ENCODE peak calls at places on chromosome 18, in ten cellular contexts. C is AG09309; R is kidney; N is thoracic aorta; Y is esophagus muscularis mucosa; S is K562; J is CD4-positive, alpha-beta T cell; D is HFF-Myc; O is adrenal gland; W is brain microvascular endothelial cell. G is an unnamed sample.

GRCh38 chr18:47912343-47912742 is 18.1 kb downstream of the SMAD2 start:
- DNase-seq in C (no peak), R (no peak), N (no peak), Y (no peak), S (no peak), J (no peak), D (no peak), O (no peak), W (no peak), G (no peak)

GRCh38 chr18:2907459-2908145 is 60.8 kb downstream of the EMILIN2 start:
- DNase-seq in C (no peak), R (no peak), N (no peak), Y (no peak), S (no peak), J (no peak), D (no peak), O (no peak), W (no peak), G (no peak)

GRCh38 chr18:3758531-3758930 is 308.6 kb downstream of the TGIF1 start:
- DNase-seq in C (no peak), R (no peak), N (no peak), Y (no peak), S (no peak), J (no peak), D (peak), O (no peak), W (peak), G (peak)

GRCh38 chr18:40877096-40877495 is 1077.9 kb upstream of the PIK3C3 start:
- DNase-seq in C (no peak), R (no peak), N (no peak), Y (no peak), S (no peak), J (no peak), D (peak), O (no peak), W (peak), G (peak)

GRCh38 chr18:42196651-42197050 is 241.6 kb downstream of the PIK3C3 start:
- DNase-seq in C (no peak), R (no peak), N (no peak), Y (no peak), S (no peak), J (no peak), D (no peak), O (no peak), W (no peak), G (peak)

GRCh38 chr18:56637897-56638231 is 528 bp downstream of the TXNL1 start:
- DNase-seq in C (no peak), R (no peak), N (no peak), Y (no peak), S (no peak), J (no peak), D (no peak), O (no peak), W (no peak), G (no peak)

GRCh38 chr18:30134020-30134419 is 908.5 kb downstream of the DSC3 start:
- DNase-seq in C (no peak), R (no peak), N (no peak), Y (no peak), S (no peak), J (no peak), D (no peak), O (no peak), W (no peak), G (no peak)

GRCh38 chr18:56910967-56911366 is 235.9 kb upstream of the BOD1L2 start:
- DNase-seq in C (no peak), R (no peak), N (no peak), Y (no peak), S (no peak), J (no peak), D (no peak), O (no peak), W (no peak), G (no peak)

GRCh38 chr18:49861659-49862058 is 48.3 kb upstream of the ACAA2 start:
- DNase-seq in C (no peak), R (no peak), N (no peak), Y (no peak), S (no peak), J (no peak), D (no peak), O (no peak), W (no peak), G (no peak)

GRCh38 chr18:29874519-29875098 is 1167.9 kb downstream of the DSC3 start:
- DNase-seq in C (no peak), R (no peak), N (no peak), Y (no peak), S (peak), J (no peak), D (peak), O (no peak), W (no peak), G (peak)

GRCh38 chr18:62751341-62751821 is 36.0 kb downstream of the PHLPP1 start:
- DNase-seq in C (no peak), R (no peak), N (no peak), Y (no peak), S (no peak), J (no peak), D (no peak), O (no peak), W (peak), G (no peak)

GRCh38 chr18:77422974-77423373 is 173.3 kb downstream of the GALR1 start:
- DNase-seq in C (no peak), R (no peak), N (no peak), Y (no peak), S (no peak), J (no peak), D (no peak), O (no peak), W (no peak), G (no peak)

GRCh38 chr18:49464718-49465598 is 4.5 kb upstream of the DYM start:
- DNase-seq in C (no peak), R (no peak), N (no peak), Y (no peak), S (no peak), J (no peak), D (no peak), O (no peak), W (peak), G (peak)

GRCh38 chr18:22063077-22063476 is 106.3 kb upstream of the GATA6 start:
- DNase-seq in C (no peak), R (no peak), N (no peak), Y (no peak), S (no peak), J (no peak), D (no peak), O (peak), W (no peak), G (no peak)

GRCh38 chr18:79275992-79276391 is 119.7 kb upstream of the NFATC1 start:
- DNase-seq in C (no peak), R (no peak), N (no peak), Y (no peak), S (no peak), J (no peak), D (no peak), O (no peak), W (peak), G (peak)

GRCh38 chr18:61333746-61334490 is 688 bp downstream of the CDH20 start:
- DNase-seq in C (no peak), R (peak), N (no peak), Y (no peak), S (no peak), J (no peak), D (no peak), O (no peak), W (no peak), G (no peak)

DNA sequence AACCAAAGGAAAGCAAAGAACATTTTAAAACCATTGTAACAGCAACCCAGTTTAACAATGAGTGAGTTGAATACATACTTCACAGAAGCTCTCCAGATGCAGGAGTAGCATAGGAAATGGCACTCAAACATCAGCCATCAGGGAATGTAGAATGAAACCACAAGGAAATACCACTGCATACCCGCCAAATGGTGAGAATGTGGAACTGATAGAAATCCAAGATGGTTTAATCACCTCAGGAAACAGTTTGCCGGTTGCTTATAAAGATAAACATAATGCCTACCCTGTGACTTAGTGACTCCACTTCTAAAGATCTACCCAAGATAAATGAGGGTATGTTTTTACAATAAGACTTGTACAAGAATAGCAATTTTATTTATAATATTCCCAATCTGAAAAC is 132.0 kb downstream of the GALNT1 start:
- DNase-seq in C (peak), R (no peak), N (no peak), Y (no peak), S (no peak), J (no peak), D (peak), O (no peak), W (peak), G (peak)
- TF ChIP-seq CTCF in C (no peak), R (no peak), N (no peak), Y (no peak), S (no peak), J (no peak), D (no peak), O (no peak), W (peak), G (no peak)

GRCh38 chr18:43789234-43790000 is 512.1 kb upstream of the SYT4 start:
- DNase-seq in C (no peak), R (no peak), N (no peak), Y (no peak), S (no peak), J (no peak), D (no peak), O (no peak), W (peak), G (no peak)
- TF ChIP-seq CTCF in C (peak), R (peak), N (no peak), Y (no peak), S (no peak), J (no peak), D (peak), O (peak), W (peak), G (no peak)

GRCh38 chr18:26405190-26405781 is 143.1 kb downstream of the KCTD1 start:
- DNase-seq in C (no peak), R (peak), N (no peak), Y (peak), S (no peak), J (no peak), D (no peak), O (peak), W (peak), G (peak)
- TF ChIP-seq CTCF in C (peak), R (peak), N (no peak), Y (no peak), S (no peak), J (no peak), D (peak), O (peak), W (peak), G (peak)

GRCh38 chr18:9475643-9476580 is 599 bp downstream of the RALBP1 start:
- DNase-seq in C (no peak), R (no peak), N (no peak), Y (no peak), S (peak), J (peak), D (no peak), O (no peak), W (peak), G (peak)

GRCh38 chr18:9474103-9474982 is 970 bp upstream of the RALBP1 start:
- DNase-seq in C (peak), R (peak), N (no peak), Y (peak), S (no peak), J (no peak), D (no peak), O (no peak), W (peak), G (peak)

GRCh38 chr18:9478545-9478944 is 3.2 kb downstream of the RALBP1 start:
- DNase-seq in C (no peak), R (peak), N (no peak), Y (no peak), S (no peak), J (no peak), D (no peak), O (no peak), W (no peak), G (no peak)

GRCh38 chr18:9477509-9477908 is 2.2 kb downstream of the RALBP1 start:
- DNase-seq in C (no peak), R (no peak), N (no peak), Y (no peak), S (no peak), J (no peak), D (no peak), O (no peak), W (no peak), G (no peak)

GRCh38 chr18:9474983-9475642 is at the start of gene RALBP1:
- DNase-seq in C (peak), R (peak), N (peak), Y (peak), S (peak), J (peak), D (peak), O (peak), W (peak), G (peak)
- TF ChIP-seq CTCF in C (peak), R (peak), N (no peak), Y (peak), S (peak), J (no peak), D (no peak), O (no peak), W (peak), G (peak)

GRCh38 chr18:46888965-46889364 is 28.3 kb downstream of the PIAS2 start:
- DNase-seq in C (no peak), R (no peak), N (no peak), Y (no peak), S (no peak), J (no peak), D (no peak), O (no peak), W (no peak), G (no peak)

GRCh38 chr18:46886893-46887292 is 30.4 kb downstream of the PIAS2 start:
- DNase-seq in C (no peak), R (no peak), N (no peak), Y (no peak), S (no peak), J (no peak), D (no peak), O (no peak), W (no peak), G (no peak)

GRCh38 chr18:46877329-46877987 is 39.8 kb downstream of the PIAS2 start:
- DNase-seq in C (no peak), R (no peak), N (no peak), Y (no peak), S (no peak), J (no peak), D (no peak), O (no peak), W (no peak), G (no peak)

DNA sequence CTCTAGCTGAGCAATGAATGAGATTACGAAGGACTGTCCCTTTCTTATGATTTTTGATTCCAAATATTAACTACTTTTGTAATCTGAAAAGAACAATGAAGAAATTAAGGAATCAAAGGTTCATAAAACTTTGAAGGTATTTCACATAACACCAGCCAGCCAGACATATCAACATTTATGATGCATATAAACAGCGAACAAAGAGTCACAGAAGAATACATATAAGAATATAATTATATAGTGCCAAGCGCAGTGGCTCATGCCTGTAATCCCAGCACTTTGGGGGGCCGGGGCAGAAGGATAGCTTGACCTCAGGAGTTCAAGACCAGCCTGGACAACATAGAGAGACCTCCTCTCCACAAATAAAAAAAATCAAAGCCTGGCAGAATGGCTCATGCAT is 34.1 kb downstream of the PIAS2 start:
- DNase-seq in C (no peak), R (no peak), N (no peak), Y (no peak), S (no peak), J (no peak), D (no peak), O (no peak), W (no peak), G (no peak)
- TF ChIP-seq CTCF in C (no peak), R (no peak), N (no peak), Y (no peak), S (no peak), J (no peak), D (no peak), O (no peak), W (no peak), G (no peak)

GRCh38 chr18:58194028-58194427 is 150.0 kb downstream of the NEDD4L start:
- DNase-seq in C (no peak), R (no peak), N (no peak), Y (no peak), S (peak), J (no peak), D (no peak), O (no peak), W (no peak), G (no peak)
- TF ChIP-seq CTCF in C (no peak), R (peak), N (no peak), Y (no peak), S (peak), J (no peak), D (peak), O (no peak), W (peak), G (peak)

GRCh38 chr18:23629444-23629946 is 33.2 kb downstream of the ANKRD29 start:
- DNase-seq in C (no peak), R (no peak), N (no peak), Y (no peak), S (no peak), J (no peak), D (no peak), O (no peak), W (no peak), G (no peak)
- TF ChIP-seq CTCF in C (no peak), R (no peak), N (no peak), Y (no peak), S (no peak), J (no peak), D (no peak), O (no peak), W (no peak), G (no peak)

G was measured in HFFc6.